ENCODE peak calls at places on chromosomes 16 and 17, in seven cellular contexts. F is colonic mucosa; U is sigmoid colon; B is right atrium auricular region; P is stomach; G is PC-9; R is CD4-positive, alpha-beta T cell. Q is an unnamed sample. For H3K9me3 and H3K27me3, the result is how much of the 10 kb centered on the place peaks cover.

GRCh38 chr17:67602974-67603373 is 114.8 kb upstream of the NOL11 start:
- DNase-seq in B (no peak), P (peak), U (no peak), F (peak), R (peak), G (peak), Q (no peak)

GRCh38 chr16:1933097-1933661 is 9.8 kb downstream of the MSRB1 start:
- DNase-seq in G (no peak), F (no peak), R (no peak), P (no peak), B (no peak), U (no peak), Q (no peak)

GRCh38 chr16:88316151-88316550 is 66.6 kb upstream of the ZNF469 start:
- DNase-seq in P (no peak), G (no peak), B (no peak), F (no peak), R (no peak), U (no peak), Q (no peak)

GRCh38 chr16:61823326-61823725 is 212.9 kb downstream of the CDH8 start:
- DNase-seq in G (no peak), U (no peak), F (no peak), P (no peak), R (no peak), B (no peak), Q (no peak)

GRCh38 chr16:1131378-1131994 is 21.4 kb upstream of the CACNA1H start:
- DNase-seq in B (no peak), U (no peak), F (no peak), R (no peak), P (no peak), G (no peak), Q (no peak)

GRCh38 chr17:7700510-7700909 is 4.5 kb upstream of the EFNB3 start:
- DNase-seq in P (no peak), F (no peak), G (no peak), R (no peak), B (no peak), U (no peak), Q (no peak)

GRCh38 chr17:12789976-12790805 is 893 bp downstream of the ARHGAP44 start:
- DNase-seq in B (no peak), G (no peak), U (no peak), R (no peak), F (peak), P (peak), Q (peak)

GRCh38 chr16:21156767-21157467 is 1.6 kb upstream of the LDAF1 start:
- DNase-seq in G (peak), R (no peak), U (peak), F (peak), B (no peak), P (peak), Q (no peak)

GRCh38 chr16:89412811-89413210 is 77.5 kb downstream of the ANKRD11 start:
- DNase-seq in R (no peak), G (no peak), B (no peak), P (no peak), F (no peak), U (no peak), Q (no peak)

GRCh38 chr17:39235555-39236221 is 9.9 kb upstream of the STAC2 start:
- DNase-seq in P (no peak), R (no peak), G (no peak), U (no peak), F (peak), B (no peak), Q (no peak)

GRCh38 chr16:50414152-50414551 is 45.4 kb upstream of the BRD7 start:
- DNase-seq in G (no peak), P (no peak), R (no peak), B (no peak), F (no peak), U (no peak), Q (no peak)

GRCh38 chr16:50422926-50423325 is 54.1 kb upstream of the BRD7 start:
- DNase-seq in U (no peak), G (no peak), R (no peak), F (no peak), P (no peak), B (peak), Q (no peak)

GRCh38 chr16:50425044-50425443 is 56.3 kb upstream of the BRD7 start:
- DNase-seq in F (no peak), G (no peak), R (no peak), U (no peak), P (no peak), B (no peak), Q (no peak)

GRCh38 chr16:50416388-50416787 is 47.6 kb upstream of the BRD7 start:
- DNase-seq in F (no peak), B (no peak), R (no peak), U (no peak), P (no peak), G (no peak), Q (no peak)

GRCh38 chr16:50419116-50419515 is 50.3 kb upstream of the BRD7 start:
- DNase-seq in F (no peak), P (no peak), G (no peak), U (no peak), B (no peak), R (no peak), Q (no peak)
- H3K9me3 ChIP-seq in F (under half), P (under half), G (under half), U (under half), B (under half), R (under half), Q (under half)

DNA sequence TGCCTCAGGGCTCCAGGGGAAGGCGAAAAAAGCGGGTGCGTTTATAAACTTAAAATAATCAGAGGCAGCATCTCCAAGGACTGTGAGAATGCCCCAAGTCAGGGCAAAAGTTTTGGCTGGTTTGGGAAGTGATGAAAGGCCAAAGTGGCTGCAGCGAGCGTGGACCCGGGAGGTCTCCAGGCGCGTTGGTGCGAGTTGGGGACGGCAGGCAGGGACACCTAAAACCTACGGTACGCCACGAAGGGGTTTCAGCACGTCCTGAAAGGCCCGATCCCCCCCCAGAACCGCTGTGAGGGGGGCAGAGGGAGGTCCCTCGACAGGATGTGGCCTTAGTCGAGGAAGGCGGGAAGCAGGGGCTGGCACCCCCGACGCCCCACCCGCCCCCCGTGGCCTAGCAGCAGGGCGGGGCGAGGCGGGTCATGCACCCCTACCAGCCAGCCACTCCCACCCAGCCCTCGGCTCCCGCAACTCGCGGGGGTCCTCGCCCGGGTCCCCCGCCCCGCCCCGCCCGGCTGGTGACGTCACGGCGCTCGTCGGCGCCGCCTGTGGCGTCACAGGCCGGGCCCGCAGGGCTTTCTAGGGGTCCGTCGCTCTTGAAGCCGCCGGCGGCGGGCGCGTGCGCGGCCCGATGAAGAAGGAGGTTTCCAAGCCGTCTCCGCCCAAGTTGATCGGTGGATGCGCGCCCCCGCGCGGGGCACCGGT is at the start of gene MYCBPAP:
- DNase-seq in U (peak), F (peak), G (peak), B (peak), R (peak), P (peak), Q (peak)
- TF ChIP-seq CTCF in U (no peak), F (no peak), G (no peak), B (no peak), R (no peak), P (no peak), Q (no peak)

GRCh38 chr17:73647331-73647730 is 3.1 kb upstream of the SDK2 start:
- DNase-seq in B (no peak), R (no peak), U (no peak), G (no peak), F (no peak), P (peak), Q (no peak)
- H3K27me3 ChIP-seq in B (under half), R (under half), U (half or more), G (half or more), F (under half), P (under half), Q (under half)

DNA sequence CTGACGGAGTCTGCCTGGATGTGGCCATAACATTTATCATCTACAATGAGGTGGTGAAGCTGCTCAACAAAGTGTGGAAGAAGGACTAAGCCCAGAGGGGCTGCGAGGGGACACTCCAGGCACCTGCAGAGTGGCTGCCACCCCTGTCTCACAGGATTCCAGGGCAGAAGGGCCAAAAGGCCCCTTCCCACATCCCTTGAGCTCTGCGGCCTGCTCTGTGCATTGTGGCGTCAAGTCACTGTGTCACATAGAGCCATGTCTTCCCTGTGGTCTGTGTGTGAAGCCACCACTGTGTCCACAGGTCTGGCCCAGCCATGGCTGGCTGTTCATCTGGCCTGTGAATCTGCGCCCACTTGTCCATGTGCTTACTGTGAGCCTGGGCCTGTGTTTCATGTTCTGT is 1714.6 kb downstream of the TP53TG3F start:
- DNase-seq in G (no peak), B (peak), P (no peak), F (no peak), U (no peak), R (no peak), Q (no peak)
- H3K9me3 ChIP-seq in G (under half), B (under half), P (under half), F (under half), U (under half), R (under half), Q (under half)

GRCh38 chr17:57442914-57443571 is 186.7 kb downstream of the MSI2 start:
- DNase-seq in P (peak), F (no peak), R (peak), G (no peak), U (no peak), B (no peak), Q (no peak)

GRCh38 chr17:57441270-57441600 is 184.9 kb downstream of the MSI2 start:
- DNase-seq in G (no peak), U (no peak), P (no peak), R (no peak), B (no peak), F (no peak), Q (no peak)

GRCh38 chr17:57442401-57442823 is 186.1 kb downstream of the MSI2 start:
- DNase-seq in G (no peak), R (no peak), U (no peak), F (no peak), P (no peak), B (no peak), Q (no peak)

GRCh38 chr17:57438031-57438731 is 181.9 kb downstream of the MSI2 start:
- DNase-seq in U (no peak), R (no peak), F (no peak), B (no peak), G (no peak), P (no peak), Q (no peak)

GRCh38 chr17:57440522-57441269 is 184.4 kb downstream of the MSI2 start:
- DNase-seq in B (peak), P (peak), U (peak), R (peak), F (peak), G (peak), Q (no peak)
- TF ChIP-seq CTCF in B (peak), P (peak), U (no peak), R (peak), F (no peak), G (no peak), Q (no peak)

GRCh38 chr16:75457485-75458021 is 6.9 kb downstream of the TMEM170A start:
- DNase-seq in U (no peak), F (no peak), R (no peak), P (no peak), B (no peak), G (no peak), Q (no peak)
- H3K27me3 ChIP-seq in U (under half), F (under half), R (under half), P (under half), B (under half), G (under half), Q (under half)